ENCODE peak calls at places on chromosomes 3 and 15, in five cellular contexts. Q is H1, Y is fibroblast of mammary gland, D is upper lobe of right lung, M is RWPE1. Z is an unnamed sample.

GRCh38 chr3:14290631-14291385 is 111.6 kb upstream of the SLC6A6 start:
- DNase-seq in Q (no peak), Y (peak; percentile 36), D (no peak), M (no peak), Z (no peak)

GRCh38 chr3:8416965-8417364 is 84.7 kb upstream of the LMCD1 start:
- DNase-seq in Q (no peak), Y (peak; percentile 34), D (peak; percentile 73), M (peak; percentile 12), Z (no peak)

GRCh38 chr15:51299187-51300015 is 39.0 kb downstream of the CYP19A1 start:
- DNase-seq in Q (no peak), Y (no peak), D (no peak), M (no peak), Z (no peak)

GRCh38 chr3:56291244-56291680 is 177.0 kb downstream of the ERC2 start:
- DNase-seq in Q (no peak), Y (peak; percentile 50), D (no peak), M (no peak), Z (no peak)

GRCh38 chr3:165459111-165459510 is 262.9 kb upstream of the SLITRK3 start:
- DNase-seq in Q (no peak), Y (no peak), D (no peak), M (no peak), Z (no peak)

GRCh38 chr15:79629687-79630086 is 197.6 kb downstream of the MINAR1 start:
- DNase-seq in Q (no peak), Y (peak; percentile 87), D (no peak), M (no peak), Z (no peak)

GRCh38 chr3:190288836-190289235 is 33.4 kb downstream of the CLDN1 start:
- DNase-seq in Q (no peak), Y (peak; percentile 15), D (no peak), M (no peak), Z (no peak)

GRCh38 chr3:43004282-43004681 is 25.2 kb downstream of the GASK1A start:
- DNase-seq in Q (no peak), Y (peak; percentile 91), D (no peak), M (peak; percentile 46), Z (no peak)

GRCh38 chr3:69855436-69856162 is 116.3 kb downstream of the MITF start:
- DNase-seq in Q (no peak), Y (peak; percentile 63), D (no peak), M (no peak), Z (no peak)

GRCh38 chr3:13051066-13051465 is 22.2 kb downstream of the IQSEC1 start:
- DNase-seq in Q (no peak), Y (no peak), D (no peak), M (no peak), Z (no peak)

GRCh38 chr3:52367891-52368880 is 52.1 kb downstream of the DNAH1 start:
- DNase-seq in Q (no peak), Y (no peak), D (no peak), M (no peak), Z (no peak)

GRCh38 chr3:58386966-58387365 is 46.7 kb downstream of the PDHB start:
- DNase-seq in Q (no peak), Y (peak; percentile 84), D (no peak), M (no peak), Z (no peak)

GRCh38 chr3:94626599-94626998 is 563.7 kb downstream of the NSUN3 start:
- DNase-seq in Q (no peak), Y (no peak), D (no peak), M (no peak), Z (no peak)

GRCh38 chr3:115248274-115248673 is 101.2 kb upstream of the ZBTB20 start:
- DNase-seq in Q (no peak), Y (peak; percentile 55), D (no peak), M (no peak), Z (no peak)

GRCh38 chr3:42180901-42181300 is 85.1 kb downstream of the CCK start:
- DNase-seq in Q (no peak), Y (no peak), D (no peak), M (no peak), Z (no peak)

GRCh38 chr3:164380156-164380555 is 698.1 kb downstream of the SI start:
- DNase-seq in Q (no peak), Y (no peak), D (no peak), M (no peak), Z (no peak)

GRCh38 chr3:151806838-151807237 is 7.1 kb upstream of the AADAC start:
- DNase-seq in Q (no peak), Y (no peak), D (no peak), M (no peak), Z (no peak)

GRCh38 chr3:89278305-89278704 is 170.9 kb downstream of the EPHA3 start:
- DNase-seq in Q (peak; percentile 56), Y (no peak), D (no peak), M (no peak), Z (no peak)

GRCh38 chr15:49145651-49146609 is 9.5 kb downstream of the COPS2 start:
- DNase-seq in Q (no peak), Y (peak; percentile 75), D (no peak), M (peak; percentile 54), Z (no peak)

GRCh38 chr3:168047190-168047795 is 48.4 kb downstream of the GOLIM4 start:
- DNase-seq in Q (no peak), Y (peak; percentile 88), D (no peak), M (peak; percentile 62), Z (no peak)

GRCh38 chr15:94829887-94830884 is 598.8 kb downstream of the MCTP2 start:
- DNase-seq in Q (no peak), Y (no peak), D (no peak), M (no peak), Z (no peak)

GRCh38 chr3:134373942-134374790 is at the start of gene AMOTL2:
- DNase-seq in Q (peak; percentile 87), Y (peak; percentile 92), D (peak; percentile 93), M (peak; percentile 98), Z (peak; percentile 85)

GRCh38 chr3:188881954-188882641 is 289.7 kb upstream of the TPRG1 start:
- DNase-seq in Q (no peak), Y (peak; percentile 86), D (no peak), M (peak; percentile 75), Z (no peak)

GRCh38 chr3:165805834-165806561 is 31.2 kb downstream of the BCHE start:
- DNase-seq in Q (no peak), Y (peak; percentile 6), D (no peak), M (no peak), Z (no peak)

GRCh38 chr3:122944671-122945151 is 82.9 kb downstream of the SEMA5B start:
- DNase-seq in Q (no peak), Y (peak; percentile 83), D (no peak), M (no peak), Z (no peak)

GRCh38 chr3:150292891-150293290 is 115.2 kb upstream of the TSC22D2 start:
- DNase-seq in Q (no peak), Y (peak; percentile 74), D (no peak), M (no peak), Z (no peak)

GRCh38 chr3:55607844-55608243 is 120.7 kb upstream of the WNT5A start:
- DNase-seq in Q (no peak), Y (no peak), D (no peak), M (no peak), Z (no peak)

GRCh38 chr3:10299175-10299574 is 6.4 kb upstream of the GHRL start:
- DNase-seq in Q (no peak), Y (peak; percentile 38), D (no peak), M (no peak), Z (no peak)

GRCh38 chr3:141050913-141051632 is at the start of gene SPSB4:
- DNase-seq in Q (peak; percentile 63), Y (peak; percentile 37), D (no peak), M (peak; percentile 68), Z (peak; percentile 76)

GRCh38 chr3:141051641-141052569 is 758 bp downstream of the SPSB4 start:
- DNase-seq in Q (no peak), Y (peak; percentile 12), D (no peak), M (no peak), Z (no peak)

GRCh38 chr3:141050576-141050912 is 603 bp upstream of the SPSB4 start:
- DNase-seq in Q (no peak), Y (no peak), D (no peak), M (no peak), Z (no peak)

GRCh38 chr3:141047168-141047567 is 4.0 kb upstream of the SPSB4 start:
- DNase-seq in Q (no peak), Y (no peak), D (no peak), M (peak; percentile 67), Z (no peak)

DNA sequence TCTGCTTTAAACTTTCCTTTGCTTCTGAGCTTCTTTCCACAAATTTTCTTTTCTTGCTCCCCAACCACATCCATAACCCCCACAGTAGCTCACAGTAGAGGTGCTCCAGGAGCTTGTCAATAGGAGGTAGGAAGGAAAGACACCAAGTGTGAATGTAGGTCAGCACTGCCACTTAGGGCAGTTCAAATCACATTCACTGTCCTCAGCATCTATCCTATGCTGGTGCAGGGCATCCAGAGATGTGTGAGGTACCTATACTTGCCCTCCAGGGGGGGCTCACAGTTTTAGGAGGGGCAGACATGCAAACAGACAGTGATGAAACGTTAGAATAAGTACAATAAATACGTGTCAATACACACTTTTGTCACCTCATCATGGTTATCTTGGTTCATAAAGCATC is 1.5 kb upstream of the SPSB4 start:
- DNase-seq in Q (no peak), Y (no peak), D (no peak), M (no peak), Z (no peak)
- TF ChIP-seq CTCF in Q (peak; percentile 66), Y (peak; percentile 15), D (no peak), M (no peak), Z (no peak)

GRCh38 chr15:89772933-89773583 is 3.1 kb upstream of the MESP2 start:
- DNase-seq in Q (no peak), Y (no peak), D (no peak), M (no peak), Z (no peak)
- TF ChIP-seq CTCF in Q (peak; percentile 24), Y (peak; percentile 23), D (peak; percentile 21), M (peak; percentile 50), Z (no peak)

DNA sequence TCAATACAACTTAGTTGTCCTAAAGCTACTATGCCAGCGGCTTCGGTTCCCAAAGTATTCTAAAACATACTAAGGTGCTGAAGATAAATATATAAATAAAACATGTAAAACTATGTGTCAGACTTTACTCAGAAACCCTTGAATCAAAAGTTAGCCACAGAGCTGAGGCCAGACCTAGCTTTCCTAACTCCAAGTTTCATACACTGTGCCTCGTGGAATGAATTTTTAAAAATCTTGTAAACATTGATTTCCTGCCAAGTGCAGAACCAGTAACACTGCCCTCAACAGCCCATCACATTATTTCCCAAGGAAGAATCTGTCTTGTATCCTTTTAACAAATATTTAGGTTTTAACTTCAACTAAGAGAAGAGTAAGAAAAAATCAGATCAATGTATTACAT is 36.4 kb downstream of the TAMM41 start:
- DNase-seq in Q (no peak), Y (peak; percentile 58), D (no peak), M (no peak), Z (no peak)
- TF ChIP-seq CTCF in Q (no peak), Y (no peak), D (no peak), M (no peak), Z (no peak)

GRCh38 chr3:4977001-4977888 is 2.0 kb upstream of the BHLHE40 start:
- DNase-seq in Q (no peak), Y (peak; percentile 95), D (peak; percentile 91), M (peak; percentile 44), Z (no peak)
- TF ChIP-seq CTCF in Q (no peak), Y (no peak), D (no peak), M (no peak), Z (no peak)